ENCODE peak calls at places on chromosome 21, in six cellular contexts. V is colonic mucosa, C is mesendoderm, B is endothelial cell of umbilical vein, L is adipocyte, U is fibroblast of lung. Z is an unnamed sample.

GRCh38 chr21:27258756-27259429 is 292.0 kb upstream of the ADAMTS5 start:
- DNase-seq in V (no peak), C (no peak), B (no peak), L (no peak), U (no peak), Z (no peak)

GRCh38 chr21:41830145-41830707 is 48.9 kb downstream of the PRDM15 start:
- DNase-seq in V (no peak), C (no peak), B (no peak), L (no peak), U (no peak), Z (no peak)

GRCh38 chr21:42187976-42188653 is 30.8 kb upstream of the ABCG1 start:
- DNase-seq in V (no peak), C (no peak), B (no peak), L (no peak), U (peak), Z (peak)

GRCh38 chr21:29843818-29844217 is 96.0 kb downstream of the GRIK1 start:
- DNase-seq in V (no peak), C (no peak), B (no peak), L (no peak), U (no peak), Z (no peak)

GRCh38 chr21:29504751-29505321 is 206.1 kb downstream of the BACH1 start:
- DNase-seq in V (no peak), C (peak), B (no peak), L (peak), U (peak), Z (peak)

GRCh38 chr21:43949499-43950208 is 62.5 kb upstream of the TRAPPC10 start:
- DNase-seq in V (no peak), C (no peak), B (no peak), L (no peak), U (no peak), Z (no peak)

GRCh38 chr21:38244885-38245869 is 11.6 kb upstream of the KCNJ15 start:
- DNase-seq in V (no peak), C (no peak), B (peak), L (peak), U (peak), Z (peak)

GRCh38 chr21:37061926-37062591 is 10.8 kb downstream of the PIGP start:
- DNase-seq in V (no peak), C (no peak), B (no peak), L (no peak), U (peak), Z (no peak)

GRCh38 chr21:40512590-40512989 is 334.4 kb downstream of the DSCAM start:
- DNase-seq in V (no peak), C (peak), B (no peak), L (no peak), U (no peak), Z (no peak)

GRCh38 chr21:38985423-38986378 is 180.0 kb downstream of the ETS2 start:
- DNase-seq in V (peak), C (no peak), B (no peak), L (peak), U (peak), Z (peak)

GRCh38 chr21:41611966-41612606 is 104.1 kb upstream of the TMPRSS2 start:
- DNase-seq in V (peak), C (peak), B (no peak), L (no peak), U (peak), Z (peak)

GRCh38 chr21:39885119-39885848 is 18.0 kb downstream of the PCP4 start:
- DNase-seq in V (no peak), C (no peak), B (no peak), L (peak), U (peak), Z (no peak)

GRCh38 chr21:39670741-39671140 is 58.0 kb downstream of the B3GALT5 start:
- DNase-seq in V (no peak), C (no peak), B (no peak), L (no peak), U (peak), Z (no peak)

GRCh38 chr21:25569084-25569483 is 38.2 kb downstream of the MRPL39 start:
- DNase-seq in V (no peak), C (no peak), B (peak), L (no peak), U (no peak), Z (no peak)

GRCh38 chr21:31366825-31367224 is 22.8 kb upstream of the TIAM1 start:
- DNase-seq in V (no peak), C (peak), B (no peak), L (peak), U (peak), Z (peak)

GRCh38 chr21:29645666-29646553 is 293.9 kb downstream of the GRIK1 start:
- DNase-seq in V (no peak), C (no peak), B (no peak), L (peak), U (peak), Z (no peak)

GRCh38 chr21:40186036-40186435 is 318.8 kb downstream of the PCP4 start:
- DNase-seq in V (no peak), C (no peak), B (peak), L (peak), U (peak), Z (no peak)

GRCh38 chr21:28445081-28445830 is 547.4 kb downstream of the LTN1 start:
- DNase-seq in V (no peak), C (no peak), B (no peak), L (peak), U (peak), Z (peak)

GRCh38 chr21:43936186-43936967 is 71.4 kb downstream of the AGPAT3 start:
- DNase-seq in V (no peak), C (no peak), B (no peak), L (no peak), U (peak), Z (no peak)

GRCh38 chr21:42513151-42513984 is at the start of gene SLC37A1:
- DNase-seq in V (peak), C (no peak), B (no peak), L (peak), U (peak), Z (no peak)

GRCh38 chr21:28688381-28688780 is 304.3 kb downstream of the LTN1 start:
- DNase-seq in V (no peak), C (no peak), B (no peak), L (no peak), U (no peak), Z (peak)

GRCh38 chr21:38878394-38879179 is 72.9 kb downstream of the ETS2 start:
- DNase-seq in V (no peak), C (no peak), B (no peak), L (peak), U (no peak), Z (no peak)

GRCh38 chr21:37338671-37339526 is 27.7 kb upstream of the DYRK1A start:
- DNase-seq in V (peak), C (peak), B (peak), L (peak), U (peak), Z (peak)

GRCh38 chr21:26169061-26169610 is 1.4 kb downstream of the APP start:
- DNase-seq in V (peak), C (peak), B (peak), L (peak), U (peak), Z (peak)

GRCh38 chr21:42557420-42557819 is 43.8 kb downstream of the SLC37A1 start:
- DNase-seq in V (no peak), C (no peak), B (no peak), L (no peak), U (no peak), Z (no peak)

DNA sequence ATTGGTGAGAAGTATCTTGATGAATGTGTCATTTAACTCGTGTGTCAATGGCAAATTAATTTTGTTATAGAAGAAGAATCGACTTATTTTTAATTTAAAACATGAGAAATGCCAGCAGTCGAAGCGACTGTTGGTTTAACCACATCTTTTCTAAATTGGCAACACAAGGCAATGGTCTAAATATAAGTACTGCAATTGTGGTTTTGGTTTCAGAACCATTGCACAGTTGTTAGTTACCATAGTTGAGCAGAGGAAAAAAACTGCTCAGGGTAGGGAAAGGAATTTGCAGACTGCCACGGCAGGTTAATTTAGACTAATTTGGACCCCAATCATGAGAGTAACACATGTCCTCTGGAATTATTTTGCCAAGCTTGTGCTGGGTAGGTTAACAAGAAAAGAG is 185.6 kb upstream of the RUNX1 start:
- DNase-seq in V (no peak), C (no peak), B (no peak), L (no peak), U (peak), Z (no peak)
- H3K9ac ChIP-seq in V (no peak), C (no peak), B (no peak), L (no peak), U (no peak), Z (no peak)

GRCh38 chr21:45351526-45352275 is 53.3 kb upstream of the COL18A1 start:
- DNase-seq in V (no peak), C (no peak), B (peak), L (no peak), U (peak), Z (no peak)

GRCh38 chr21:45352621-45353125 is 52.3 kb upstream of the COL18A1 start:
- DNase-seq in V (no peak), C (no peak), B (no peak), L (no peak), U (no peak), Z (no peak)

GRCh38 chr21:45354970-45355369 is 50.0 kb upstream of the COL18A1 start:
- DNase-seq in V (no peak), C (no peak), B (no peak), L (no peak), U (no peak), Z (no peak)

GRCh38 chr21:45351061-45351460 is 53.9 kb upstream of the COL18A1 start:
- DNase-seq in V (no peak), C (no peak), B (no peak), L (no peak), U (no peak), Z (no peak)

GRCh38 chr21:45353200-45353599 is 51.8 kb upstream of the COL18A1 start:
- DNase-seq in V (no peak), C (no peak), B (no peak), L (no peak), U (no peak), Z (no peak)
- H3K9ac ChIP-seq in V (no peak), C (no peak), B (no peak), L (no peak), U (no peak), Z (no peak)

GRCh38 chr21:33971492-33972013 is 55.9 kb upstream of the ATP5PO start:
- DNase-seq in V (peak), C (peak), B (peak), L (no peak), U (peak), Z (peak)

GRCh38 chr21:33973268-33973667 is 57.7 kb upstream of the ATP5PO start:
- DNase-seq in V (no peak), C (peak), B (no peak), L (no peak), U (peak), Z (no peak)

GRCh38 chr21:33974513-33975468 is 59.2 kb upstream of the ATP5PO start:
- DNase-seq in V (no peak), C (no peak), B (no peak), L (no peak), U (no peak), Z (no peak)

GRCh38 chr21:33969600-33969999 is 54.0 kb upstream of the ATP5PO start:
- DNase-seq in V (no peak), C (no peak), B (no peak), L (no peak), U (no peak), Z (no peak)

DNA sequence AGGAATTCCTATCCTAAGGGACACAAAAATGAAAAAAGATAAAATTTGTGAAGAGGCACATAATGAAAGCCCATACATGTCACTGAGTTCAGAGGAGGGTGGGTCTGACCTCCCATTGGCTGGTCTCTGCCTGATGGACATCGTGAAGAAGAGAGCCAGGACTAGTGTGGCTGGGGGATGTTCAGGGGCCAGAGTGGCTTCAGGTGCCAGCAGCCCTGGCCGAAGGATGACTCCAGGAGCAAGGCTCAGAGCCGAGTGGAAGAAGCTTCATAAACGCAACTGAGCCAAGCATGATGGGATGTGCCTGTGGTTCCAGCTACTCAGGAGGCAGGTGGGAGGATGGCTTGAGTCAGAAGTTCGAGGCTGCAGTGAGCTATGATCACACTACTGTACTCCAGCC is 56.9 kb upstream of the ATP5PO start:
- DNase-seq in V (no peak), C (no peak), B (no peak), L (no peak), U (no peak), Z (no peak)
- H3K9ac ChIP-seq in V (no peak), C (no peak), B (no peak), L (no peak), U (no peak), Z (no peak)

GRCh38 chr21:32520885-32521735 is 64.2 kb downstream of the TCP10L start:
- DNase-seq in V (peak), C (no peak), B (peak), L (peak), U (peak), Z (peak)

GRCh38 chr21:32523463-32523862 is 61.9 kb downstream of the TCP10L start:
- DNase-seq in V (no peak), C (no peak), B (peak), L (no peak), U (no peak), Z (no peak)

GRCh38 chr21:32521736-32522360 is 63.5 kb downstream of the TCP10L start:
- DNase-seq in V (no peak), C (no peak), B (peak), L (no peak), U (no peak), Z (no peak)

GRCh38 chr21:32516729-32517649 is 68.3 kb downstream of the TCP10L start:
- DNase-seq in V (no peak), C (peak), B (peak), L (peak), U (peak), Z (peak)

GRCh38 chr21:32519945-32520884 is 65.1 kb downstream of the TCP10L start:
- DNase-seq in V (no peak), C (no peak), B (peak), L (no peak), U (no peak), Z (no peak)
- H3K9ac ChIP-seq in V (no peak), C (no peak), B (peak), L (no peak), U (no peak), Z (no peak)

GRCh38 chr21:45969921-45970673 is 11.5 kb upstream of the COL6A1 start:
- DNase-seq in V (no peak), C (no peak), B (no peak), L (no peak), U (no peak), Z (no peak)
- H3K9ac ChIP-seq in V (no peak), C (peak), B (no peak), L (peak), U (no peak), Z (no peak)

DNA sequence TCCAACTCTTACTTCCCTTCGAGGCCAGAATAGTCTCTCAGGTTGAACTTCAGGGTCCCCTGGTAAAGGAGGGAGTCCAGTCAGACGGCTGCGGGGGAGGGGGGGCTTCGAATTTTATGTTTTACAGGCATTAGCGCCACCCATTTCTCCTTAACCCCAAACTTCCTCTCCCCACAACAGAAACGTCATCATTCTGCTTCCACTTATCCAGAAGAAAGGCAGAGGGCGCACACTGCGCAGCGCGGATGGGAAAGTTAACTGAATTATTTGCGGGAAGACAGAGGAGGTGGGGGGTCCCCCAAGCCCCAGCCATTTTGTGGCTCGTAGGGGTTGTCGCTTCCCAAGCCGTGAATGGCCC is 529 bp upstream of the PRMT2 start:
- DNase-seq in V (peak), C (peak), B (peak), L (peak), U (peak), Z (peak)
- H3K9ac ChIP-seq in V (peak), C (peak), B (peak), L (peak), U (peak), Z (peak)